ENCODE peak calls at places on chromosomes 4 and X, in five cellular contexts. V, T, E, S and O are unnamed samples. For H3K4me1, the result is how much of the 10 kb centered on the place peaks cover.

GRCh38 chr4:153207561-153207960 is 3.3 kb downstream of the TRIM2 start:
- DNase-seq in V (peak), T (peak), E (no peak), S (peak), O (peak)

GRCh38 chr4:8646296-8647093 is 53.9 kb downstream of the CPZ start:
- DNase-seq in V (no peak), T (no peak), E (peak), S (no peak), O (no peak)

GRCh38 chr4:84578540-84579409 is 4.2 kb upstream of the CDS1 start:
- DNase-seq in V (peak), T (no peak), E (no peak), S (peak), O (peak)

GRCh38 chr4:137601924-137602323 is 69.6 kb upstream of the PCDH18 start:
- DNase-seq in V (peak), T (no peak), E (no peak), S (no peak), O (no peak)

GRCh38 chrX:47030339-47030738 is 47.9 kb upstream of the RGN start:
- DNase-seq in V (peak), T (no peak), E (no peak), S (peak), O (peak)

GRCh38 chrX:47143894-47144625 is 442 bp downstream of the NDUFB11 start:
- DNase-seq in V (peak), T (peak), E (no peak), S (peak), O (peak)

GRCh38 chrX:102832661-102833060 is 104.4 kb upstream of the RAB40AL start:
- DNase-seq in V (peak), T (no peak), E (no peak), S (peak), O (no peak)

GRCh38 chr4:153223935-153224334 is 19.7 kb downstream of the TRIM2 start:
- DNase-seq in V (peak), T (no peak), E (no peak), S (peak), O (peak)

GRCh38 chr4:16894406-16894805 is 4.0 kb downstream of the LDB2 start:
- DNase-seq in V (peak), T (no peak), E (no peak), S (no peak), O (no peak)

GRCh38 chrX:25976683-25977310 is 161.3 kb upstream of the MAGEB18 start:
- DNase-seq in V (no peak), T (peak), E (no peak), S (no peak), O (no peak)

GRCh38 chr4:8773124-8773931 is 98.3 kb downstream of the HMX1 start:
- DNase-seq in V (no peak), T (no peak), E (peak), S (no peak), O (no peak)

GRCh38 chr4:75338352-75338880 is 175.8 kb downstream of the RCHY1 start:
- DNase-seq in V (peak), T (no peak), E (no peak), S (no peak), O (no peak)

GRCh38 chr4:113080050-113080449 is 30.6 kb downstream of the ANK2 start:
- DNase-seq in V (peak), T (no peak), E (no peak), S (no peak), O (peak)

GRCh38 chr4:94665500-94666398 is 92.0 kb upstream of the BMPR1B start:
- DNase-seq in V (no peak), T (no peak), E (no peak), S (no peak), O (no peak)

GRCh38 chr4:25524616-25525146 is 131.0 kb upstream of the SLC34A2 start:
- DNase-seq in V (no peak), T (no peak), E (no peak), S (no peak), O (no peak)

GRCh38 chrX:19063030-19063429 is 59.2 kb downstream of the ADGRG2 start:
- DNase-seq in V (peak), T (no peak), E (no peak), S (no peak), O (no peak)

GRCh38 chr4:148444296-148445070 is 2.3 kb upstream of the NR3C2 start:
- DNase-seq in V (no peak), T (peak), E (no peak), S (no peak), O (peak)

GRCh38 chr4:153438916-153439756 is 27.0 kb upstream of the TMEM131L start:
- DNase-seq in V (no peak), T (no peak), E (no peak), S (no peak), O (peak)

GRCh38 chr4:99483636-99484035 is 27.2 kb upstream of the C4orf17 start:
- DNase-seq in V (peak), T (no peak), E (no peak), S (peak), O (no peak)

GRCh38 chr4:16206848-16207247 is 19.4 kb downstream of the TAPT1 start:
- DNase-seq in V (no peak), T (no peak), E (no peak), S (no peak), O (no peak)

GRCh38 chr4:74487771-74488170 is 42.8 kb downstream of the AREG start:
- DNase-seq in V (no peak), T (no peak), E (no peak), S (no peak), O (no peak)

GRCh38 chrX:40449956-40450701 is 130.6 kb upstream of the ATP6AP2 start:
- DNase-seq in V (no peak), T (no peak), E (no peak), S (no peak), O (no peak)

GRCh38 chrX:42948723-42949122 is 170.8 kb upstream of the PPP1R2C start:
- DNase-seq in V (no peak), T (no peak), E (no peak), S (no peak), O (no peak)

GRCh38 chrX:42944381-42944998 is 166.5 kb upstream of the PPP1R2C start:
- DNase-seq in V (no peak), T (no peak), E (no peak), S (no peak), O (peak)

GRCh38 chrX:42941671-42942070 is 163.7 kb upstream of the PPP1R2C start:
- DNase-seq in V (no peak), T (no peak), E (no peak), S (no peak), O (no peak)

GRCh38 chrX:42946544-42947223 is 168.7 kb upstream of the PPP1R2C start:
- DNase-seq in V (no peak), T (no peak), E (no peak), S (no peak), O (no peak)

DNA sequence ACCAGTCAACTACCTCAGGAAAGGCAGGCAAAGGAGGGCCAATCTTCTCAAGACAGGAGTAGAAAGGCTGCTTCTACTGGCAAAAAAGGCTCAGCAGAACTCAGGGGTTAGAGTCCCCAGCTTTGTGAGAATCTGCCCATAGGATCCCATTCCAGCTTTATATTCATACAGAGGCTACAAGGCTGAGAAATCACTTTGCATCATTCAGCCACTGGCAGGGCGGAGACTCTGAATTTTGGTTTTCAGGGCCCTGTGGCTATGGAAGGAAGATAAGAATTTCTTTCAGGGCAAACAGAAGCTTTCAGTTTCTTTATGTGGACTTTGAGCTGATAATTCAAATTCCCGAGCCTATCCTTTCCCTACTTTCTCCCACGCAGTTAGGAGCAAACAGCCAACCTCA is 165.1 kb upstream of the PPP1R2C start:
- DNase-seq in V (no peak), T (no peak), E (no peak), S (no peak), O (peak)
- H3K4me1 ChIP-seq in V (under half), T (under half), E (under half), S (under half), O (under half)

GRCh38 chr4:2175990-2176698 is 65.8 kb downstream of the HAUS3 start:
- DNase-seq in V (no peak), T (no peak), E (no peak), S (no peak), O (no peak)

GRCh38 chr4:2179717-2180116 is 62.2 kb downstream of the HAUS3 start:
- DNase-seq in V (no peak), T (no peak), E (no peak), S (no peak), O (no peak)

GRCh38 chr4:2180410-2180809 is 61.5 kb downstream of the HAUS3 start:
- DNase-seq in V (no peak), T (no peak), E (no peak), S (no peak), O (no peak)

GRCh38 chr4:2177443-2178093 is 64.4 kb downstream of the HAUS3 start:
- DNase-seq in V (no peak), T (no peak), E (no peak), S (no peak), O (no peak)

GRCh38 chr4:2178986-2179385 is 62.9 kb downstream of the HAUS3 start:
- DNase-seq in V (no peak), T (no peak), E (no peak), S (no peak), O (no peak)
- H3K4me1 ChIP-seq in V (under half), T (under half), E (under half), S (under half), O (under half)

DNA sequence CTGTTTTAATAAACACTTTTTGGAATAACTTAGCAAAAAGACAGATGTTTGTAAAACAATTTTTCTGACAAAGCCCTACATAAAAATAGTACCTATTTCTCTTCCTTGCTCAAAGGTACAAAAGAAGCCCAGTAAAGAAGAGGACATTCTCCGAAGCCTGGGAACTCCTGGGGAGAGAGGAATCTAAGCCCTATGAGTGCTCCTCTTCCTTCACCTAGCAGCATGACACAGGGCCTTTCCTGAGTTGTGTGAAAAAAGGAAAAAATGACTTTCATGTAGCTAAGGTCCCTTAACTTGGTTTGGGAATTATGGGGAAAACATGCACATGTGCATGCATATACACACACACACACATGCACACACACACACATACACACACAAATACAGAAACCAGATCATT is 586.9 kb downstream of the TMA16 start:
- DNase-seq in V (no peak), T (no peak), E (no peak), S (no peak), O (no peak)
- H3K4me1 ChIP-seq in V (under half), T (under half), E (under half), S (under half), O (under half)

GRCh38 chr4:101279377-101279871 is 67.9 kb downstream of the PPP3CA start:
- DNase-seq in V (peak), T (peak), E (no peak), S (peak), O (no peak)
- H3K4me1 ChIP-seq in V (under half), T (under half), E (under half), S (under half), O (under half)

GRCh38 chr4:176323511-176324160 is 3.9 kb downstream of the SPCS3 start:
- DNase-seq in V (no peak), T (no peak), E (no peak), S (peak), O (no peak)

GRCh38 chr4:176319704-176320339 is at the start of gene SPCS3:
- DNase-seq in V (peak), T (peak), E (peak), S (peak), O (peak)

GRCh38 chr4:176320340-176320975 is 692 bp downstream of the SPCS3 start:
- DNase-seq in V (peak), T (peak), E (peak), S (peak), O (peak)

GRCh38 chr4:176320976-176321361 is 1.2 kb downstream of the SPCS3 start:
- DNase-seq in V (no peak), T (no peak), E (no peak), S (no peak), O (no peak)

DNA sequence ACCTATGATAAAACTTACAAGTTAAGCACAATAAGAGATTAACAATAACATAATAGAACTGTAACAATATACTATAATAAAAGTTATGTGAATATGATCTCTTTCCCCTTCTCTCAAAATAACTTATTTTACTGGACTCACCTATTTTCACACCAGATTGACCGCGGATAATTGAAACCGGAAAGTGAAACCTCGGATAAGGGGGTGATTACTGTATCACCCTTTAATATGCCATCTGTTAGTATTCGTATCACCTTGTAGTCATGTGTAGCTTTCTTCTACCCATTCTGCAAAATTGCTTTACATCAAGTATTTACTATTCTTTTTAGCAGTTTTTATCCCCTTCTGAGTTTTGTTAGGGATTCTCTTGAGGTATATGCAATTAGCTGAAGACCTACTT is 1.8 kb downstream of the SPCS3 start:
- DNase-seq in V (no peak), T (no peak), E (no peak), S (no peak), O (no peak)
- H3K4me1 ChIP-seq in V (under half), T (under half), E (under half), S (under half), O (under half)

GRCh38 chr4:100823066-100823992 is 305.5 kb upstream of the EMCN start:
- DNase-seq in V (no peak), T (no peak), E (no peak), S (no peak), O (no peak)
- H3K4me1 ChIP-seq in V (under half), T (under half), E (under half), S (under half), O (under half)